ENCODE peak calls at places on chromosomes 3 and 15, in four cellular contexts. X is GM13976, K is brain microvascular endothelial cell, V is GM23338. I is an unnamed sample.

GRCh38 chr15:65184305-65184943 is 718 bp downstream of the CLPX start:
- DNase-seq in V (peak; percentile 79), X (peak; percentile 64), K (peak; percentile 68), I (peak; percentile 47)

GRCh38 chr3:137854498-137855285 is 90.6 kb downstream of the SOX14 start:
- DNase-seq in K (no peak), V (peak; percentile 68), X (no peak), I (no peak)

GRCh38 chr3:38421679-38422336 is 31.9 kb upstream of the ACVR2B start:
- DNase-seq in X (no peak), K (no peak), V (peak; percentile 75), I (no peak)

GRCh38 chr3:105527949-105528348 is 161.2 kb downstream of the ALCAM start:
- DNase-seq in X (peak; percentile 17), K (no peak), V (no peak), I (peak; percentile 31)

GRCh38 chr3:150497956-150498355 is 48.3 kb downstream of the SERP1 start:
- DNase-seq in V (no peak), K (peak; percentile 44), X (no peak), I (no peak)

GRCh38 chr3:125681146-125681545 is 85.8 kb upstream of the OSBPL11 start:
- DNase-seq in V (no peak), X (no peak), K (no peak), I (no peak)

GRCh38 chr3:142447308-142447851 is 457 bp downstream of the XRN1 start:
- DNase-seq in X (peak; percentile 56), V (peak; percentile 49), K (peak; percentile 31), I (peak; percentile 52)

GRCh38 chr3:103684956-103685355 is 1250.1 kb downstream of the ZPLD1 start:
- DNase-seq in K (no peak), X (no peak), V (no peak), I (no peak)

GRCh38 chr15:98938105-98938417 is 69.5 kb downstream of the PGPEP1L start:
- DNase-seq in X (no peak), K (no peak), V (no peak), I (no peak)

GRCh38 chr3:73513260-73513659 is 111.5 kb downstream of the PDZRN3 start:
- DNase-seq in X (no peak), V (no peak), K (no peak), I (no peak)

GRCh38 chr15:68691667-68692066 is 112.9 kb downstream of the CORO2B start:
- DNase-seq in V (no peak), X (no peak), K (no peak), I (no peak)

GRCh38 chr15:95131071-95131683 is 899.8 kb downstream of the MCTP2 start:
- DNase-seq in K (no peak), X (no peak), V (no peak), I (no peak)

GRCh38 chr3:137792633-137793271 is 28.6 kb downstream of the SOX14 start:
- DNase-seq in X (peak; percentile 18), V (peak; percentile 85), K (peak; percentile 34), I (peak; percentile 15)

GRCh38 chr3:127413871-127414270 is 126.0 kb upstream of the PRR20G start:
- DNase-seq in V (no peak), K (no peak), X (no peak), I (no peak)

GRCh38 chr15:99873451-99873850 is 140.2 kb upstream of the LYSMD4 start:
- DNase-seq in V (no peak), X (no peak), K (no peak), I (no peak)

GRCh38 chr3:176274161-176274560 is 923.1 kb downstream of the TBL1XR1 start:
- DNase-seq in K (no peak), X (no peak), V (no peak), I (no peak)

GRCh38 chr3:5136619-5137429 is 14.7 kb downstream of the ARL8B start:
- DNase-seq in V (peak; percentile 64), K (no peak), X (peak; percentile 56), I (peak; percentile 54)

GRCh38 chr15:101267320-101268104 is 9.8 kb downstream of the SELENOS start:
- DNase-seq in V (peak; percentile 63), K (no peak), X (no peak), I (no peak)

DNA sequence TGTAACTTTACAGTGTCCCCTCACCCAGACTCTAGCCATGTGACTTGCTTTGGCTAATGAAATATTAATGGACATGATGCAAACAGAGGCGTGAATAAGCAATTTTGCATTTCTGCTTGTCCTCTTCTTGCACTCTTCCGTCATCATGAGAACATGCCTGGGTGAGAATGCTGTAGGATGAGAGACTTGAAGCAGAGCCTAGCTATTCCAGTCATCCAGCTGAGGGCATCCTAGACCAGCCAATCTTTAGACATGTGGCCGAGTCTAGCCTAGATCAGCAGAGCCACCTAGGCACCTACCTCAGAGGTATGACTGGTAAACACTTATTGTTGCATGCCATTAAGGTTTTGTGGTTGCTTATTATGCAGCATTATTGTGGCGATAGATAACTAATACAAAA is 450.5 kb upstream of the AZI2 start:
- DNase-seq in V (peak; percentile 12), X (no peak), K (no peak), I (no peak)
- TF ChIP-seq CTCF in V (peak; percentile 12), X (no peak), K (no peak), I (peak; percentile 25)

DNA sequence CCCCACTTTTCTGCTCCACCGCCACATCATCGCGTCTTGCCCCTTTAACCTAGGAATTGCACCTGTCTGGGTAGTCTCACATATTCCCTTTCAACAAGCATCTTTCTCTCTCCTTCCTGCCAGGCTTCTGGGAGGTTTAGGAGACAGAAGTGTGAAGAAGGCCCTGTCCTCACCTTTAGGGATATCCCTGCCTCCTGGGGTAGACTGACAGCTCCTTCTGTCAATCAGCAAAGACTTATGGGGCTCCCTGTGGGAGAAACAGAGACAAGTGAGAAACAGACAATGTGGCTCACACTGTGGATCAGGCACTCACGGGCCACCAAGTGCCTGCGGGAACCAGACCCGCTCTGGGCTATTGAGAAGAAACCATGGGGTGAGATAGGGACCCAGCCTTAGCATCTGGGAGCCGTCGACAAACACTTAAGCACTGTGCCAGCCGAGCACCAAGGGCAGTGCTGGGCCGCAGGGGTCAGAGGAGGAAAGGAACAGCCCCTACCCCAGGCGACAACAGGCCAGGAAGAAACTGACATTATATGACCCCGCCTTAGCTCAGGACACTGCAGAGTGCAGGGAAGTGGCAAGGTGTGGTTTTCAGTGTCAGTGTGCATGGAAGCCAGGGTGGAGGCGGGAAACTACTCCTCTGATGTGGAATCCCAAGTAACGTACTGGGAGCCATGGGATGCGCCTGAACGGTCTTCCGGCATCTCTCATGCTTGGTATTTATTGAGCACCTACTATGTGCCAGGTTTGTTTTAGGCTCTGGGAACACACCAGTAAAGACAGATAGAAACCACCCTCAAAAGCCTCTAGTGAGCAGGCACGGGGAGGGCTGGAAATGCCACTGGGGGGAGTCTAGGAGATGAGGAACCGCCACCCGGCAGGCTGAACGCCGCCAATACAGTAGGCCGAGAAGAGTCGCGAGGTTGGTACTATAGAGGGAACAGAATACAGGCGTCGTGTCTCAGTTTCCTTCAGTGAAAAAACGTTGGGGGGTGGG is 1.8 kb downstream of the EFCC1 start:
- DNase-seq in X (no peak), K (no peak), V (no peak), I (no peak)
- TF ChIP-seq CTCF in X (no peak), K (no peak), V (no peak), I (no peak)

DNA sequence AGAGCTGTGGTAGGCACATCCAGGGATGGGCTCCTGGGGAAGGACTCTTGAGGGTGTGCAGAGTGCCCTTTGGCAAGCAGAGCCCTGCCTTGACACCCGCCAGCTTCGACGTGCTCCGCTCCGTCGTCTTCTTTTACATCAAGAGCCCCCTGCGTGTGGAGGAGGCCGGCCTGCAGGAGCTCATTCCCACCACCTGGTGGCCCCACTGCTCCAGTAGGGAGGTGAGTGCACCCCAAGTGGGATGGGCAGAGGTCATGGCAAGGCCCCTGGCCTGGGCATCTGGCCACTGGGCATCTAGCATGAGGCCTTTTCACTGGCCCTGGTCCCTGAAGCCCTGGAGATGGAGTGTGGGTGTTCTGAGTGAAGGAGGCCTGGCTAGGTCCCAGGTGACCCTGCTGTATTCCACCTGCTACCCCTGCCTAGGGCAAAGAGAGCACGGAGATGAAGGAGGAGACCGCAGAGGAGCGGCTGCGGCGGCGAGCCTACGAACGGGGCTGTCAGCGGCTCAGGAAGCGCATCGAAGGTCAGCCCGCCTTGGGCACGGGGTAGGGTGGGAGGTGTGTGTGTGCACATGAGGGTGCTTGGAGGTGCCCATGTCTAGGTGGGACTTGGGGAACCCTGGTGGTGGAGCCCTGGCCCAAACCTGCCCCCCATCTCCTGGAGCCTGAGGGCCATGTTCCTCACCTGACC is 12.2 kb downstream of the RNF123 start:
- DNase-seq in X (no peak), K (no peak), V (peak; percentile 85), I (no peak)
- TF ChIP-seq CTCF in X (no peak), K (peak; percentile 74), V (peak; percentile 67), I (peak; percentile 42)

DNA sequence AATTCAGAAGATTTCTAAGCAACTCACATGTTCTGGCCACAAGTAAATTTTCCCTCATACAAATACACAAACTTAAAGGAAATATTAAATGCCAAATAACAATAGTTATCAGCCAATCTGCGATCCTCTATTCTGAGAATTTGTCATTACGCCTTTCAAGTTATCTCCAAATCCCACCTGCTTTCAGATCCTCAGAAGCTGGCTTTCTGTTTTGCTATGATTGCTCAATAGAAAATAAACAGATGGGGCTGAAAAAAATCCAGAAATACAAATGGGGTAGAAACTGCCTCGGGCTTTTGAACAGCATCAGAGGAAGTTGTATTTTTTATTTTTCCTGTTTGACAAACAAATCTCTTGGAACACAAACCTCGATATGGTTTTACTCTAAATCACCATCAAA is 74.0 kb upstream of the CNTN4 start:
- DNase-seq in K (no peak), X (no peak), V (no peak), I (no peak)
- TF ChIP-seq CTCF in K (no peak), X (no peak), V (no peak), I (no peak)

GRCh38 chr3:62827550-62827949 is 47.7 kb downstream of the CADPS start:
- DNase-seq in K (no peak), V (no peak), X (no peak), I (no peak)

GRCh38 chr3:62835594-62836236 is 39.5 kb downstream of the CADPS start:
- DNase-seq in K (no peak), X (no peak), V (no peak), I (no peak)

GRCh38 chr3:62837145-62837787 is 38.0 kb downstream of the CADPS start:
- DNase-seq in K (no peak), X (no peak), V (no peak), I (no peak)

GRCh38 chr3:62832569-62832968 is 42.6 kb downstream of the CADPS start:
- DNase-seq in V (no peak), X (no peak), K (no peak), I (no peak)

GRCh38 chr3:62833538-62833937 is 41.7 kb downstream of the CADPS start:
- DNase-seq in X (no peak), K (no peak), V (peak; percentile 74), I (no peak)
- TF ChIP-seq CTCF in X (no peak), K (peak; percentile 46), V (peak; percentile 73), I (peak; percentile 8)

I was measured in GM13977.